ENCODE peak calls at places on chromosomes 2 and 18, in four cellular contexts. V, N, F and A are unnamed samples.

GRCh38 chr2:222797308-222797707 is 63.5 kb upstream of the ACSL3 start:
- DNase-seq in V (peak), N (peak), F (no peak), A (no peak)

GRCh38 chr2:160294339-160294803 is 94.3 kb upstream of the ITGB6 start:
- DNase-seq in N (no peak), F (no peak), V (peak), A (peak)

GRCh38 chr2:233418761-233419625 is 64.7 kb downstream of the DGKD start:
- DNase-seq in N (no peak), F (no peak), V (peak), A (no peak)

GRCh38 chr2:201261471-201261870 is 1.1 kb downstream of the CASP8 start:
- DNase-seq in V (no peak), N (no peak), F (no peak), A (no peak)

GRCh38 chr2:43839776-43840564 is 1.2 kb downstream of the ABCG8 start:
- DNase-seq in F (no peak), V (no peak), N (no peak), A (no peak)

GRCh38 chr2:240395896-240396622 is 39.4 kb upstream of the GPC1 start:
- DNase-seq in F (no peak), V (no peak), N (no peak), A (no peak)

GRCh38 chr2:231685349-231686191 is 22.8 kb upstream of the PTMA start:
- DNase-seq in V (no peak), F (no peak), N (no peak), A (no peak)

GRCh38 chr2:236121546-236121945 is 46.6 kb downstream of the GBX2 start:
- DNase-seq in N (no peak), V (no peak), F (no peak), A (no peak)

GRCh38 chr18:13390711-13391110 is 172.2 kb downstream of the LDLRAD4 start:
- DNase-seq in N (no peak), V (no peak), F (no peak), A (no peak)

GRCh38 chr2:230762317-230762896 is 49.8 kb downstream of the CAB39 start:
- DNase-seq in N (no peak), V (peak), F (no peak), A (peak)

GRCh38 chr2:213766062-213766461 is 481.8 kb downstream of the SPAG16 start:
- DNase-seq in N (no peak), V (no peak), F (no peak), A (no peak)

GRCh38 chr2:124683536-124684407 is 658.7 kb downstream of the CNTNAP5 start:
- DNase-seq in N (peak), V (no peak), F (no peak), A (no peak)

GRCh38 chr2:218284106-218284811 is 8.0 kb downstream of the TMBIM1 start:
- DNase-seq in F (no peak), V (peak), N (no peak), A (peak)

GRCh38 chr2:231483398-231484329 is 19.4 kb upstream of the NCL start:
- DNase-seq in V (peak), F (no peak), N (no peak), A (no peak)

GRCh38 chr2:203534486-203535077 is 519 bp downstream of the RAPH1 start:
- DNase-seq in V (no peak), N (no peak), F (no peak), A (no peak)

GRCh38 chr2:8615252-8616083 is 66.4 kb upstream of the ID2 start:
- DNase-seq in N (no peak), F (no peak), V (no peak), A (no peak)

GRCh38 chr18:67652296-67652695 is 135.8 kb upstream of the DSEL start:
- DNase-seq in F (no peak), N (no peak), V (no peak), A (no peak)

GRCh38 chr2:66839551-66840320 is 404.8 kb downstream of the MEIS1 start:
- DNase-seq in N (peak), F (peak), V (peak), A (peak)

GRCh38 chr18:9803698-9804516 is 81.9 kb upstream of the TXNDC2 start:
- DNase-seq in N (no peak), V (no peak), F (no peak), A (no peak)